ENCODE peak calls at places on chromosomes 7 and 10, in seven cellular contexts. V, M, F, L, C, D and K are unnamed samples.

GRCh38 chr10:637221-637620 is 52.2 kb downstream of the DIP2C start:
- ATAC-seq in V (no peak), M (no peak), F (no peak), L (no peak), C (peak; percentile 42), D (no peak), K (no peak)

GRCh38 chr7:78873117-78873516 is 580.4 kb downstream of the MAGI2 start:
- ATAC-seq in V (no peak), M (no peak), F (no peak), L (no peak), C (no peak), D (no peak), K (no peak)

GRCh38 chr7:142828101-142828500 is 26.8 kb upstream of the EPHB6 start:
- ATAC-seq in V (peak; percentile 49), M (no peak), F (no peak), L (no peak), C (no peak), D (peak; percentile 90), K (no peak)

GRCh38 chr7:155667241-155667849 is 22.9 kb downstream of the RBM33 start:
- ATAC-seq in V (no peak), M (no peak), F (no peak), L (no peak), C (no peak), D (no peak), K (no peak)

GRCh38 chr10:84429926-84430520 is 101.6 kb downstream of the CCSER2 start:
- ATAC-seq in V (peak; percentile 90), M (peak; percentile 84), F (no peak), L (peak; percentile 78), C (peak; percentile 74), D (peak; percentile 77), K (peak; percentile 67)

GRCh38 chr10:114548662-114549061 is 109.4 kb downstream of the ABLIM1 start:
- ATAC-seq in V (no peak), M (no peak), F (no peak), L (no peak), C (peak; percentile 70), D (peak; percentile 43), K (no peak)

GRCh38 chr7:35019801-35020200 is 17.5 kb downstream of the DPY19L1 start:
- ATAC-seq in V (no peak), M (no peak), F (no peak), L (no peak), C (no peak), D (no peak), K (no peak)

GRCh38 chr7:128444242-128444641 is 11.4 kb upstream of the HILPDA start:
- ATAC-seq in V (peak; percentile 59), M (peak; percentile 47), F (no peak), L (no peak), C (no peak), D (peak; percentile 27), K (peak; percentile 84)

GRCh38 chr10:93954299-93954698 is 39.4 kb upstream of the PLCE1 start:
- ATAC-seq in V (no peak), M (no peak), F (no peak), L (no peak), C (peak; percentile 50), D (peak; percentile 48), K (no peak)

GRCh38 chr7:150003304-150003810 is 129.6 kb downstream of the ATP6V0E2 start:
- ATAC-seq in V (no peak), M (peak; percentile 26), F (peak; percentile 26), L (no peak), C (no peak), D (no peak), K (no peak)

GRCh38 chr10:47374611-47375536 is 9.2 kb downstream of the ZNF488 start:
- ATAC-seq in V (no peak), M (no peak), F (no peak), L (no peak), C (no peak), D (no peak), K (no peak)

GRCh38 chr10:96699613-96700012 is 20.7 kb downstream of the PIK3AP1 start:
- ATAC-seq in V (no peak), M (no peak), F (no peak), L (no peak), C (no peak), D (no peak), K (no peak)

GRCh38 chr7:47661051-47661714 is 79.3 kb upstream of the TNS3 start:
- ATAC-seq in V (no peak), M (no peak), F (no peak), L (no peak), C (no peak), D (peak; percentile 43), K (no peak)